ENCODE peak calls at places on chromosome 18, in five cellular contexts. One of them, this sample, is unnamed. For H3K36me3, the result is how much of the 10 kb centered on the place peaks cover.

GRCh38 chr18:49238433-49239042 is 221.9 kb downstream of the DYM start:
- DNase-seq in astrocyte: no peak
- DNase-seq in mucosa of descending colon: no peak
- DNase-seq in cardiac muscle cell: peak
- DNase-seq in A673: peak
- DNase-seq in this sample: no peak

GRCh38 chr18:78151234-78151633 is 828.4 kb upstream of the SALL3 start:
- DNase-seq in astrocyte: no peak
- DNase-seq in mucosa of descending colon: no peak
- DNase-seq in cardiac muscle cell: no peak
- DNase-seq in A673: no peak
- DNase-seq in this sample: no peak

GRCh38 chr18:23822590-23823385 is 133.5 kb downstream of the LAMA3 start:
- DNase-seq in astrocyte: peak
- DNase-seq in mucosa of descending colon: no peak
- DNase-seq in cardiac muscle cell: no peak
- DNase-seq in A673: no peak
- DNase-seq in this sample: no peak

GRCh38 chr18:7871560-7872456 is 304.7 kb downstream of the PTPRM start:
- DNase-seq in astrocyte: no peak
- DNase-seq in mucosa of descending colon: no peak
- DNase-seq in cardiac muscle cell: peak
- DNase-seq in A673: no peak
- DNase-seq in this sample: no peak

GRCh38 chr18:9782073-9782857 is 74.2 kb downstream of the RAB31 start:
- DNase-seq in astrocyte: peak
- DNase-seq in mucosa of descending colon: no peak
- DNase-seq in cardiac muscle cell: peak
- DNase-seq in A673: peak
- DNase-seq in this sample: peak

GRCh38 chr18:54444309-54444914 is 86.7 kb downstream of the C18orf54 start:
- DNase-seq in astrocyte: peak
- DNase-seq in mucosa of descending colon: peak
- DNase-seq in cardiac muscle cell: peak
- DNase-seq in A673: peak
- DNase-seq in this sample: peak

GRCh38 chr18:33440384-33441043 is at the start of gene CCDC178:
- DNase-seq in astrocyte: peak
- DNase-seq in mucosa of descending colon: no peak
- DNase-seq in cardiac muscle cell: peak
- DNase-seq in A673: peak
- DNase-seq in this sample: no peak

GRCh38 chr18:9431296-9431695 is 44.0 kb upstream of the RALBP1 start:
- DNase-seq in astrocyte: no peak
- DNase-seq in mucosa of descending colon: no peak
- DNase-seq in cardiac muscle cell: no peak
- DNase-seq in A673: no peak
- DNase-seq in this sample: no peak

GRCh38 chr18:62480927-62481326 is 41.9 kb upstream of the ZCCHC2 start:
- DNase-seq in astrocyte: no peak
- DNase-seq in mucosa of descending colon: no peak
- DNase-seq in cardiac muscle cell: no peak
- DNase-seq in A673: no peak
- DNase-seq in this sample: no peak

GRCh38 chr18:26091047-26091630 is 726 bp upstream of the SS18 start:
- DNase-seq in astrocyte: no peak
- DNase-seq in mucosa of descending colon: no peak
- DNase-seq in cardiac muscle cell: no peak
- DNase-seq in A673: no peak
- DNase-seq in this sample: no peak

GRCh38 chr18:12554796-12555388 is 103.0 kb downstream of the SPIRE1 start:
- DNase-seq in astrocyte: no peak
- DNase-seq in mucosa of descending colon: no peak
- DNase-seq in cardiac muscle cell: no peak
- DNase-seq in A673: no peak
- DNase-seq in this sample: no peak

GRCh38 chr18:72672364-72673151 is 128.4 kb upstream of the CBLN2 start:
- DNase-seq in astrocyte: peak
- DNase-seq in mucosa of descending colon: no peak
- DNase-seq in cardiac muscle cell: peak
- DNase-seq in A673: peak
- DNase-seq in this sample: no peak

GRCh38 chr18:57925706-57926105 is 118.3 kb upstream of the NEDD4L start:
- DNase-seq in astrocyte: peak
- DNase-seq in mucosa of descending colon: no peak
- DNase-seq in cardiac muscle cell: peak
- DNase-seq in A673: peak
- DNase-seq in this sample: no peak

GRCh38 chr18:42028232-42028832 is 73.3 kb downstream of the PIK3C3 start:
- DNase-seq in astrocyte: peak
- DNase-seq in mucosa of descending colon: no peak
- DNase-seq in cardiac muscle cell: peak
- DNase-seq in A673: peak
- DNase-seq in this sample: no peak

GRCh38 chr18:13218376-13219011 is at the start of gene LDLRAD4:
- DNase-seq in astrocyte: no peak
- DNase-seq in mucosa of descending colon: peak
- DNase-seq in cardiac muscle cell: no peak
- DNase-seq in A673: peak
- DNase-seq in this sample: no peak

GRCh38 chr18:10514621-10515020 is 11.2 kb upstream of the NAPG start:
- DNase-seq in astrocyte: no peak
- DNase-seq in mucosa of descending colon: no peak
- DNase-seq in cardiac muscle cell: no peak
- DNase-seq in A673: peak
- DNase-seq in this sample: no peak

GRCh38 chr18:75183524-75183923 is 25.4 kb downstream of the PTGR3 start:
- DNase-seq in astrocyte: peak
- DNase-seq in mucosa of descending colon: no peak
- DNase-seq in cardiac muscle cell: no peak
- DNase-seq in A673: no peak
- DNase-seq in this sample: no peak

GRCh38 chr18:67463829-67464228 is 52.7 kb downstream of the DSEL start:
- DNase-seq in astrocyte: no peak
- DNase-seq in mucosa of descending colon: no peak
- DNase-seq in cardiac muscle cell: peak
- DNase-seq in A673: peak
- DNase-seq in this sample: no peak

GRCh38 chr18:69220529-69220928 is 180.2 kb upstream of the DOK6 start:
- DNase-seq in astrocyte: no peak
- DNase-seq in mucosa of descending colon: no peak
- DNase-seq in cardiac muscle cell: no peak
- DNase-seq in A673: no peak
- DNase-seq in this sample: no peak

GRCh38 chr18:73151086-73151485 is 283.3 kb upstream of the NETO1 start:
- DNase-seq in astrocyte: no peak
- DNase-seq in mucosa of descending colon: no peak
- DNase-seq in cardiac muscle cell: no peak
- DNase-seq in A673: no peak
- DNase-seq in this sample: no peak

GRCh38 chr18:59950215-59950944 is 50.6 kb downstream of the PMAIP1 start:
- DNase-seq in astrocyte: peak
- DNase-seq in mucosa of descending colon: no peak
- DNase-seq in cardiac muscle cell: no peak
- DNase-seq in A673: peak
- DNase-seq in this sample: no peak
- H3K4me3 ChIP-seq in astrocyte: no peak
- H3K4me3 ChIP-seq in mucosa of descending colon: no peak
- H3K4me3 ChIP-seq in cardiac muscle cell: no peak
- H3K4me3 ChIP-seq in A673: no peak
- H3K4me3 ChIP-seq in this sample: no peak

DNA sequence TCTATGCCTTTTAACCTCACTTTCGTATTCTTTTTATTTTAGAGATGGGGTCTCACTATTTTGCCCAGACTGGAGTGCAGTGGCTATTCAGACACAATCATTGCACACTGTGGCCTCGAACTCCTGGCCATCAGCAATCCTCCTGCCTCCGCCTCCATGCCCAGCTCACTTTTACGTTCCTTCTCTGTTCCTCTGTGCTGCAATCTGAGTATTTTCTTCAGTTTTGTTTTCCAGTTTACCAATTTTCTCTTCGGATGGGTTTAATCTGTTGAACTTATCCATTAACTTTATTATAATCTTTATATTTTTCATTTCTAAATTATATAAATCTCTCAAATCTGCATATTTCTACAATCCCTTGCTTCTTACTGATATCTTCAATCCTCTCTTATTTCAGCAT is 38.6 kb downstream of the SIGLEC15 start:
- DNase-seq in astrocyte: no peak
- DNase-seq in mucosa of descending colon: no peak
- DNase-seq in cardiac muscle cell: no peak
- DNase-seq in A673: no peak
- DNase-seq in this sample: no peak
- H3K36me3 ChIP-seq in astrocyte: half or more
- H3K36me3 ChIP-seq in mucosa of descending colon: under half
- H3K36me3 ChIP-seq in cardiac muscle cell: under half
- H3K36me3 ChIP-seq in A673: under half
- H3K36me3 ChIP-seq in this sample: under half

DNA sequence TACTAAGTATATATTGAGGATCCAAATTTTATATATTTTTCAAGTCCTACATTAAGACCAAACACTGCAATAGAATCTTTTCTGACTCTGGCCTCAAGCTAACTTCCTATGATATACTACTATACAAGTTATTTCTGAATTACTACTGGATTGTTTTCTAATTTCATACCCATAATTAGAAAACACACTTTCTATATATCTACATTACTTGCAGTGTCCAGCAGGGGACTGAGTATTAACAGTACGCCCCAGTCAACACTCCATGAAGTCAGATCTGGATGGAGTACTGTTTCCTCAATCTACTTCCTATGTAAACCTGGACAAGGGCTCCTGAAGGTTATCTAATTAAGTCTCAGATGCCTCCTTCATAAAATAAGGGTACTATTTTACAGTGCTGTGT is 26.5 kb downstream of the RMP24 start:
- DNase-seq in astrocyte: no peak
- DNase-seq in mucosa of descending colon: no peak
- DNase-seq in cardiac muscle cell: peak
- DNase-seq in A673: peak
- DNase-seq in this sample: no peak
- TF ChIP-seq CTCF in astrocyte: peak
- TF ChIP-seq CTCF in mucosa of descending colon: no peak
- TF ChIP-seq CTCF in cardiac muscle cell: peak
- TF ChIP-seq CTCF in A673: peak
- TF ChIP-seq CTCF in this sample: peak

GRCh38 chr18:3683483-3683882 is 233.5 kb downstream of the TGIF1 start:
- DNase-seq in astrocyte: no peak
- DNase-seq in mucosa of descending colon: no peak
- DNase-seq in cardiac muscle cell: no peak
- DNase-seq in A673: peak
- DNase-seq in this sample: no peak
- H3K4me3 ChIP-seq in astrocyte: no peak
- H3K4me3 ChIP-seq in mucosa of descending colon: no peak
- H3K4me3 ChIP-seq in cardiac muscle cell: no peak
- H3K4me3 ChIP-seq in A673: no peak
- H3K4me3 ChIP-seq in this sample: no peak

GRCh38 chr18:76434452-76434851 is 60.6 kb downstream of the ZNF516 start:
- DNase-seq in astrocyte: no peak
- DNase-seq in mucosa of descending colon: no peak
- DNase-seq in cardiac muscle cell: no peak
- DNase-seq in A673: no peak
- DNase-seq in this sample: no peak
- H3K36me3 ChIP-seq in astrocyte: under half
- H3K36me3 ChIP-seq in mucosa of descending colon: under half
- H3K36me3 ChIP-seq in cardiac muscle cell: under half
- H3K36me3 ChIP-seq in A673: under half
- H3K36me3 ChIP-seq in this sample: under half

GRCh38 chr18:21593540-21594257 is 6.8 kb downstream of the ESCO1 start:
- DNase-seq in astrocyte: no peak
- DNase-seq in mucosa of descending colon: no peak
- DNase-seq in cardiac muscle cell: no peak
- DNase-seq in A673: peak
- DNase-seq in this sample: no peak
- TF ChIP-seq CTCF in astrocyte: no peak
- TF ChIP-seq CTCF in mucosa of descending colon: no peak
- TF ChIP-seq CTCF in cardiac muscle cell: no peak
- TF ChIP-seq CTCF in A673: peak
- TF ChIP-seq CTCF in this sample: no peak

GRCh38 chr18:48138660-48139426 is 208.4 kb upstream of the SMAD2 start:
- DNase-seq in astrocyte: no peak
- DNase-seq in mucosa of descending colon: no peak
- DNase-seq in cardiac muscle cell: no peak
- DNase-seq in A673: no peak
- DNase-seq in this sample: no peak

GRCh38 chr18:48136051-48136543 is 205.6 kb upstream of the SMAD2 start:
- DNase-seq in astrocyte: no peak
- DNase-seq in mucosa of descending colon: no peak
- DNase-seq in cardiac muscle cell: no peak
- DNase-seq in A673: no peak
- DNase-seq in this sample: no peak

GRCh38 chr18:48136544-48137353 is 206.3 kb upstream of the SMAD2 start:
- DNase-seq in astrocyte: no peak
- DNase-seq in mucosa of descending colon: no peak
- DNase-seq in cardiac muscle cell: no peak
- DNase-seq in A673: no peak
- DNase-seq in this sample: no peak

GRCh38 chr18:48138211-48138610 is 207.8 kb upstream of the SMAD2 start:
- DNase-seq in astrocyte: no peak
- DNase-seq in mucosa of descending colon: no peak
- DNase-seq in cardiac muscle cell: no peak
- DNase-seq in A673: no peak
- DNase-seq in this sample: no peak

DNA sequence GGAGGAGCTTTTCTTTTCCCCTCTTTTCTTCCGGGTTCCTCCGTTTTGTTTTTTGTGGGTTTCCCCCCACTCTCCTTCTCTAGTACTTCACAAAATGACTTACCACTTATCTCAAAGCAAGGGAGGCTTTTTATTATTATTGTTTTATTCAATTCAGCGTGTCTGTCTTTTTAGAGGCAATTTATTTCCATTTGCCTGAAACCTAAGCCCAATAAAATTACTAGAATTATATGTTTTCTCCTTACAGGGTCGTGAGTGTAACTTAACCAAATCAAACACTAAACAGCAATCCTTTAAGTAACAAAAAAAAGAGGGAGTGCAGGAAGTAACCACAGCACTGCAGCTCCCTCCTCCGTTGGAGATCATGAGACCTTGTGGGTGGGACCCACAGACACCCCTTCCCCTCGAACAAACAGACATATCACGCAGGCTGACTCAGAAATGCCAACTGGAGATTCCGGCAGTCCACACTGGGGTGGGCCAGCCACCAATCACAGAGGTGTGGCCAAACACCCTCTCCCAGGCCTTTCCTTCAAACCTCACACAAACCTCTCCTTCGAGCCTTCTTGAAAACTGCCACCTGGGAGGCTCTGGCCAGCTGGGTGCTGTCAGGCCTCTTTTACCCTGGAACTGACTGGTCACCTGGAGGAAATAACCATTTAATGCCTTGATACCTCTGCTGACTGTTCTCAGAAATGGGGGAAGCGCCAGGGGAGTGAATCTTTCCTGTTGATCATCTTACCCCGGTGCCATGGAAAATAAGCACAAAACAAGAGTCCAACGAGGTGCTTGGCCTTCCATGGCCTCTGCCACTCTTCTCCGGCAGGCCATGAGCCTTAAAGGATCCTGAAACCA is 207.1 kb upstream of the SMAD2 start:
- DNase-seq in astrocyte: no peak
- DNase-seq in mucosa of descending colon: peak
- DNase-seq in cardiac muscle cell: no peak
- DNase-seq in A673: no peak
- DNase-seq in this sample: no peak
- H3K4me3 ChIP-seq in astrocyte: peak
- H3K4me3 ChIP-seq in mucosa of descending colon: no peak
- H3K4me3 ChIP-seq in cardiac muscle cell: peak
- H3K4me3 ChIP-seq in A673: no peak
- H3K4me3 ChIP-seq in this sample: no peak

GRCh38 chr18:70709720-70710119 is 420.9 kb downstream of the SOCS6 start:
- DNase-seq in astrocyte: no peak
- DNase-seq in mucosa of descending colon: no peak
- DNase-seq in cardiac muscle cell: no peak
- DNase-seq in A673: no peak
- DNase-seq in this sample: no peak
- H3K36me3 ChIP-seq in astrocyte: under half
- H3K36me3 ChIP-seq in mucosa of descending colon: under half
- H3K36me3 ChIP-seq in cardiac muscle cell: under half
- H3K36me3 ChIP-seq in A673: under half
- H3K36me3 ChIP-seq in this sample: under half